ENCODE peak calls at places on chromosome 2, in four cellular contexts. Y is Panc1, G is lower lobe of right lung, E is body of pancreas. T is an unnamed sample.

GRCh38 chr2:27756544-27757498 is 14.7 kb upstream of the MRPL33 start:
- DNase-seq in E (peak; percentile 65), Y (no peak), G (peak; percentile 56), T (no peak)

GRCh38 chr2:172456002-172456401 is 28.6 kb downstream of the ITGA6 start:
- DNase-seq in Y (no peak), G (no peak), E (no peak), T (no peak)

GRCh38 chr2:62439425-62439824 is 66.6 kb downstream of the TMEM17 start:
- DNase-seq in Y (no peak), G (no peak), E (no peak), T (no peak)

GRCh38 chr2:22734373-22735045 is 650.5 kb upstream of the KLHL29 start:
- DNase-seq in G (no peak), E (peak; percentile 22), Y (no peak), T (no peak)

GRCh38 chr2:216648105-216648504 is 14.9 kb downstream of the IGFBP2 start:
- DNase-seq in E (no peak), G (no peak), Y (no peak), T (no peak)

GRCh38 chr2:160387558-160388262 is 105.9 kb downstream of the RBMS1 start:
- DNase-seq in Y (no peak), G (no peak), E (peak; percentile 67), T (no peak)

GRCh38 chr2:144560254-144560653 is 40.3 kb upstream of the ZEB2 start:
- DNase-seq in E (no peak), Y (no peak), G (no peak), T (no peak)

GRCh38 chr2:70557171-70557838 is 3.7 kb upstream of the TGFA start:
- DNase-seq in G (no peak), E (peak; percentile 78), Y (no peak), T (no peak)

GRCh38 chr2:119337749-119338148 is 28.9 kb downstream of the C2orf76 start:
- DNase-seq in E (no peak), G (no peak), Y (no peak), T (no peak)

GRCh38 chr2:240637116-240637900 is 12.0 kb downstream of the GPR35 start:
- DNase-seq in Y (no peak), G (no peak), E (no peak), T (no peak)

GRCh38 chr2:124437811-124438210 is 412.7 kb downstream of the CNTNAP5 start:
- DNase-seq in E (no peak), G (no peak), Y (no peak), T (peak; percentile 20)

GRCh38 chr2:43218550-43219382 is 7.6 kb downstream of the ZFP36L2 start:
- DNase-seq in Y (no peak), E (peak; percentile 76), G (peak; percentile 84), T (peak; percentile 62)

GRCh38 chr2:196241175-196241574 is 69.8 kb upstream of the STK17B start:
- DNase-seq in E (no peak), Y (no peak), G (no peak), T (no peak)
- H3K27ac ChIP-seq in E (no peak overlapping the region), Y (no peak overlapping the region), G (peak overlapping the region; percentile 89), T (peak overlapping the region; percentile 97)

DNA sequence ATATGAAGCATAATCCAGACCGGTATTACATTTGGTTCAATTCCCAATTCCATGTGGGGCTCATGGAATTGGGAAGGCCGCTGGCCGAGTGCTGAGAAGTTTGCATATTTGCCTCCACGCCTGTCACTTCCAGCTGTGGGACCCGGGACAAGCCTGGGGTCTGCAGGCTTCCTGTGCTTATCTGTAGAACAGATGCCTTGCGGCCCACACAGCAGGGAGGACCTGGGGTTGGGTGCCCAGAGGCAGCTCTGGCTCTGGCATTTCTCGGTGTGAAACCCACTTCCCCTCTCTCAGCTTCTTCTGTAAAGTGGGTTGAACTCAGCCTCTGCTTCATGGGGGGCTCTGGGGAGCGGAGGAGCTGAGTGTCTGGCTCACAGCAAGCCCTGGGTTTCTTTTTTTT is 97.9 kb downstream of the SH3BP4 start:
- DNase-seq in E (peak; percentile 73), Y (no peak), G (no peak), T (no peak)
- H3K27ac ChIP-seq in E (peak overlapping the region; percentile 99), Y (no peak overlapping the region), G (no peak overlapping the region), T (no peak overlapping the region)

GRCh38 chr2:104864280-104864599 is 10.3 kb downstream of the POU3F3 start:
- DNase-seq in Y (no peak), E (no peak), G (no peak), T (no peak)
- H3K27ac ChIP-seq in Y (no peak overlapping the region), E (no peak overlapping the region), G (no peak overlapping the region), T (no peak overlapping the region)

GRCh38 chr2:231663458-231664290 is 44.7 kb upstream of the PTMA start:
- DNase-seq in E (no peak), Y (no peak), G (no peak), T (no peak)
- H3K27ac ChIP-seq in E (no peak overlapping the region), Y (peak overlapping the region; percentile 87), G (peak overlapping the region; percentile 96), T (peak overlapping the region; percentile 93)

GRCh38 chr2:1454346-1454745 is 41.1 kb downstream of the TPO start:
- DNase-seq in E (no peak), G (no peak), Y (no peak), T (no peak)
- H3K27ac ChIP-seq in E (no peak overlapping the region), G (no peak overlapping the region), Y (no peak overlapping the region), T (no peak overlapping the region)

GRCh38 chr2:127769587-127769986 is 41.4 kb downstream of the WDR33 start:
- DNase-seq in Y (no peak), G (no peak), E (no peak), T (no peak)
- H3K27ac ChIP-seq in Y (no peak overlapping the region), G (no peak overlapping the region), E (no peak overlapping the region), T (no peak overlapping the region)

DNA sequence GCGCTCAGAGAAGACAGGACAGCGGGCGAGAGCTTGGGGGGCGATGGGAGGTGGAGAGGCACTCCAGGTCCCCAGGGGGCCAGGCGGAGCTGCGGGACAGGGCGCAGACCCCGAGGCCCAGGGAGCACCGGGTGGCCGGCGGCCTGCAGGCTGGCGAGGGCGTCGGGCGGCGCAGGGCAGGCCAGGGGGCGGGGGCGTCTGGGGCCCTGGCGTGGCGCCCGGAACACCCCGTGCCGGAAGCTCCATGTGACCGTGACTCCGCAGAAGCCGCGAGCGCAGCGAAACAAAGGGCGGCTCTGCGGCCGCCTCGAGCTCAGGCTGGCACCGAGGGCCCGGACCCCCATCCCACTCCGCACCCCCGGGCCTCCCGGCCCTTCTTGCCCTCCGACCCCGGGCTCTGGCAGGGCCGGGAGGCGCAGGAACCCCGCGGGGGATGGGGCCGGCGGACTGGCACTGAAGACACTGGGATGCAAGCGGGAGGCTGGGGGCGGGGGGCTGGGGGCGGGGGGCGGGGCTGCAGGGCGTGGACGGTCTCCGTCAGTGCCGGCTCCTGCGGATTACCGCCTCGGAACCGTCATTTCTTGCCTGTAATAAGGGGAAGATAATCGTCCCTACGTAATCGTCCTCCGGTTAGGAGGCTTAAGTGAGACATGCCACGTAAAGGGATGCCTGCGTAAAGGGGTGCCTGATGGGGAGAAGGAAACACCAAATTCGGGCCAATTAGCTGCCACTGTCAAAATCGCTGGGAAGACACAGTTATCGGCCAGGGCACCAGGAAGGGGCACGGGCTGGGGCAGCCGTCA is 19.2 kb downstream of the SH2D6 start:
- DNase-seq in E (peak; percentile 92), G (peak; percentile 92), Y (no peak), T (peak; percentile 73)
- H3K27ac ChIP-seq in E (peak overlapping the region; percentile 96), G (peak overlapping the region; percentile 94), Y (peak overlapping the region; percentile 95), T (peak overlapping the region; percentile 85)

GRCh38 chr2:36597003-36597531 is 901 bp downstream of the FEZ2 start:
- DNase-seq in E (no peak), Y (no peak), G (no peak), T (no peak)
- H3K27ac ChIP-seq in E (peak overlapping the region; percentile 96), Y (peak overlapping the region; percentile 93), G (peak overlapping the region; percentile 97), T (peak overlapping the region; percentile 73)

GRCh38 chr2:129056309-129056958 is 737.8 kb upstream of the HS6ST1 start:
- DNase-seq in Y (no peak), E (no peak), G (no peak), T (peak; percentile 20)
- H3K27ac ChIP-seq in Y (no peak overlapping the region), E (no peak overlapping the region), G (no peak overlapping the region), T (no peak overlapping the region)